ENCODE peak calls at places on chromosomes 16 and 17, in seven cellular contexts. S, F, E, V, U, T and X are unnamed samples.

GRCh38 chr17:5226940-5227878 is 7.5 kb downstream of the SCIMP start:
- DNase-seq in T (no peak), U (no peak), E (no peak), S (no peak), V (no peak), F (no peak), X (no peak)

GRCh38 chr17:38590988-38591758 is 14.6 kb downstream of the SRCIN1 start:
- DNase-seq in U (peak), E (no peak), F (no peak), S (no peak), V (no peak), T (no peak), X (no peak)

GRCh38 chr17:59838196-59838911 is 54.4 kb downstream of the TUBD1 start:
- DNase-seq in E (no peak), U (no peak), T (no peak), F (peak), V (peak), S (peak), X (no peak)

GRCh38 chr17:34081269-34081668 is 173.8 kb upstream of the CCL2 start:
- DNase-seq in S (no peak), V (no peak), U (no peak), T (no peak), E (no peak), F (no peak), X (no peak)

GRCh38 chr16:86642084-86642483 is 63.7 kb downstream of the FOXL1 start:
- DNase-seq in S (no peak), E (no peak), F (no peak), U (no peak), V (no peak), T (no peak), X (no peak)

GRCh38 chr17:49573510-49574282 is 2.0 kb upstream of the NXPH3 start:
- DNase-seq in F (no peak), S (no peak), V (no peak), U (no peak), E (no peak), T (no peak), X (no peak)

GRCh38 chr16:73323880-73324279 is 276.0 kb upstream of the ZFHX3 start:
- DNase-seq in T (no peak), U (no peak), S (no peak), F (no peak), E (no peak), V (no peak), X (no peak)

GRCh38 chr16:69848635-69849545 is 86.8 kb downstream of the WWP2 start:
- DNase-seq in U (no peak), S (no peak), V (no peak), E (no peak), F (no peak), T (peak), X (peak)

GRCh38 chr17:15943971-15944719 is 785 bp upstream of the ADORA2B start:
- DNase-seq in E (no peak), S (no peak), V (peak), T (no peak), F (no peak), U (no peak), X (no peak)

GRCh38 chr16:31477220-31478216 is 5.4 kb upstream of the SLC5A2 start:
- DNase-seq in F (no peak), E (peak), U (peak), S (peak), T (no peak), V (peak), X (no peak)

GRCh38 chr17:40091691-40092397 is 8.5 kb downstream of the NR1D1 start:
- DNase-seq in T (no peak), E (no peak), F (no peak), U (no peak), S (no peak), V (no peak), X (no peak)